ENCODE peak calls at places on chromosome X, in four cellular contexts. N is dorsolateral prefrontal cortex, U is progenitor cell of endocrine pancreas, Y is fibroblast of mammary gland. B is an unnamed sample.

GRCh38 chrX:133999013-133999705 is 13.8 kb upstream of the GPC3 start:
- DNase-seq in N (no peak), Y (peak), U (no peak), B (no peak)

GRCh38 chrX:154712781-154713391 is 38.0 kb downstream of the GAB3 start:
- DNase-seq in Y (peak), N (no peak), U (no peak), B (no peak)

GRCh38 chrX:119853449-119853848 is 686 bp upstream of the UPF3B start:
- DNase-seq in Y (no peak), U (no peak), N (no peak), B (no peak)

GRCh38 chrX:13638826-13639225 is 14.1 kb upstream of the TCEANC start:
- DNase-seq in Y (no peak), U (no peak), N (no peak), B (no peak)

GRCh38 chrX:24494544-24495113 is 29.5 kb downstream of the PDK3 start:
- DNase-seq in U (no peak), N (no peak), Y (peak), B (no peak)

GRCh38 chrX:43969504-43970501 is 3.4 kb downstream of the NDP start:
- DNase-seq in Y (peak), U (no peak), N (peak), B (no peak)

GRCh38 chrX:49892552-49892951 is 13.3 kb downstream of the USP27X start:
- DNase-seq in Y (no peak), N (no peak), U (no peak), B (no peak)

GRCh38 chrX:1167466-1167865 is 45.0 kb downstream of the CRLF2 start:
- DNase-seq in U (no peak), N (no peak), Y (no peak), B (no peak)

GRCh38 chrX:38028300-38028699 is 21.9 kb downstream of the SYTL5 start:
- DNase-seq in N (no peak), U (no peak), Y (no peak), B (no peak)

GRCh38 chrX:40201486-40201885 is 103.7 kb upstream of the BCOR start:
- DNase-seq in U (no peak), N (no peak), Y (no peak), B (no peak)

GRCh38 chrX:84737471-84737871 is 235.2 kb upstream of the HDX start:
- DNase-seq in Y (peak), N (no peak), U (no peak), B (no peak)

GRCh38 chrX:132730266-132730665 is 228.2 kb downstream of the HS6ST2 start:
- DNase-seq in U (no peak), N (no peak), Y (no peak), B (no peak)

GRCh38 chrX:138925330-138925729 is 213.8 kb upstream of the FGF13 start:
- DNase-seq in Y (peak), U (no peak), N (peak), B (no peak)

GRCh38 chrX:120144178-120144844 is 14.1 kb upstream of the RHOXF2 start:
- DNase-seq in Y (peak), U (no peak), N (no peak), B (no peak)

GRCh38 chrX:96837808-96838207 is 45.9 kb upstream of the RPA4 start:
- DNase-seq in U (no peak), Y (peak), N (no peak), B (no peak)

GRCh38 chrX:122187065-122187464 is 997.0 kb upstream of the GRIA3 start:
- DNase-seq in N (no peak), Y (no peak), U (no peak), B (no peak)

GRCh38 chrX:40098264-40099045 is 697 bp upstream of the BCOR start:
- DNase-seq in Y (no peak), N (no peak), U (peak), B (no peak)

GRCh38 chrX:9884031-9884779 is 83.0 kb upstream of the CLDN34 start:
- DNase-seq in N (no peak), Y (no peak), U (no peak), B (no peak)

GRCh38 chrX:139112432-139112831 is 400.9 kb upstream of the FGF13 start:
- DNase-seq in N (no peak), U (no peak), Y (peak), B (no peak)

GRCh38 chrX:40543661-40544328 is 37.0 kb upstream of the ATP6AP2 start:
- DNase-seq in U (no peak), N (no peak), Y (peak), B (no peak)

GRCh38 chrX:134938682-134939081 is 52.1 kb upstream of the SMIM10 start:
- DNase-seq in U (no peak), Y (no peak), N (no peak), B (no peak)

GRCh38 chrX:45758319-45758718 is 557.6 kb upstream of the DIPK2B start:
- DNase-seq in Y (peak), U (no peak), N (no peak), B (no peak)

GRCh38 chrX:41541381-41541780 is 94.2 kb downstream of the NYX start:
- DNase-seq in N (no peak), Y (no peak), U (no peak), B (no peak)

GRCh38 chrX:129723511-129723910 is 15.3 kb upstream of the XPNPEP2 start:
- DNase-seq in Y (no peak), U (no peak), N (no peak), B (no peak)

GRCh38 chrX:74602142-74602541 is 12.3 kb downstream of the RLIM start:
- DNase-seq in N (no peak), Y (no peak), U (no peak), B (no peak)

GRCh38 chrX:133493366-133493765 is 78.1 kb upstream of the GPC4 start:
- DNase-seq in Y (peak), N (no peak), U (no peak), B (no peak)

GRCh38 chrX:281166-281999 is at the start of gene PLCXD1:
- DNase-seq in U (peak), N (no peak), Y (no peak), B (peak)

GRCh38 chrX:54413753-54414152 is 26.5 kb upstream of the TSR2 start:
- DNase-seq in N (no peak), Y (peak), U (no peak), B (no peak)

GRCh38 chrX:53481816-53482485 is 47.8 kb upstream of the HSD17B10 start:
- DNase-seq in N (peak), U (peak), Y (peak), B (peak)

GRCh38 chrX:140524556-140524955 is 19.7 kb upstream of the SOX3 start:
- DNase-seq in Y (no peak), U (no peak), N (no peak), B (no peak)

GRCh38 chrX:63283331-63283730 is 67.8 kb downstream of the SPIN4 start:
- DNase-seq in U (no peak), N (no peak), Y (no peak), B (no peak)

GRCh38 chrX:148204195-148204594 is 223.1 kb downstream of the FMR1NB start:
- DNase-seq in U (no peak), N (no peak), Y (no peak), B (no peak)

DNA sequence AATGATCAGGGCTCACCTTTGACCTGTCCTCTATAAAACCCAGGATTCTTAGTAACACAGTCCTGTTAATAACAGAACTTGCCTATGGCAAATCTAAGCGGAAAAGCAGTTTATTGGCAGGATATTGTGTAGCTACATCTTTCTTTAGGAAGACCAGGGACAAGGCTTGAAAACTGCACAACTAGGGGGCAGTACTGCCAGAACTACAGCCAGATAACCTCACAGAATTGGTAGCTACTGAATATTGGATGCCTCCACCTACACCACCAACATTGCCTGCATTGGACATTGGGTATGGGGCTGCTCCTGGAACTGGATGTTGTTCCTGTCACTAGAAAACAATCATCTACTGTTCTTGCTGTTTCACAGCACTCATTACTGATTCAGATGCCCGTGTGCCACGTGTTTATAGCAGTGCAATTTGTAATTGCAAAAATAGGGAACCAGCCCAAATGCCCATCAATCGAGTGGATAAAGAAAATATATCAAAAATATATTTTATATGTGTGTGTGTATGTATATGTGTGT is 47.4 kb downstream of the REPS2 start:
- DNase-seq in U (no peak), N (peak), Y (no peak), B (no peak)
- TF ChIP-seq CTCF in U (peak), N (peak), Y (peak), B (peak)

GRCh38 chrX:150361070-150361776 is 1.9 kb upstream of the MAMLD1 start:
- DNase-seq in U (no peak), Y (no peak), N (no peak), B (no peak)
- TF ChIP-seq CTCF in U (no peak), Y (no peak), N (no peak), B (no peak)

DNA sequence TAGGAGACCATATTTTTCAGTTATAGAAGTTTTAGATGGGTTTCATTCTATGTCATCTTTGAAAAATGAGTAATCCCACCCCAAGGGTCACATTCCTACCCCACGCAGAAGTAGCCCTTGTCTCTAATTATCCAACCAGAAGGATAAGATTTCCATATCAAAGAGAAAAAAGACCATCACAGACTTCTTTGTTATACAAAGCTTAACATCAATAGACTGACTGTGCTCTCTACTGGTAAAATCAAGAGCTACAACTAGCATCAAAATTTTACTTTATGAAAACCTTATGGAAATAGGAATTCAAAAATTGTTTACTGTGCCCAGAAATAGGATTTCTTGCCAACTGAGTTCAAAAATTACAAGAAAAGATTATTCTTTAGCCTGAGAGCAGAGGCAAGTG is 24.9 kb downstream of the TNMD start:
- DNase-seq in N (no peak), Y (no peak), U (no peak), B (no peak)
- TF ChIP-seq CTCF in N (no peak), Y (peak), U (no peak), B (no peak)

DNA sequence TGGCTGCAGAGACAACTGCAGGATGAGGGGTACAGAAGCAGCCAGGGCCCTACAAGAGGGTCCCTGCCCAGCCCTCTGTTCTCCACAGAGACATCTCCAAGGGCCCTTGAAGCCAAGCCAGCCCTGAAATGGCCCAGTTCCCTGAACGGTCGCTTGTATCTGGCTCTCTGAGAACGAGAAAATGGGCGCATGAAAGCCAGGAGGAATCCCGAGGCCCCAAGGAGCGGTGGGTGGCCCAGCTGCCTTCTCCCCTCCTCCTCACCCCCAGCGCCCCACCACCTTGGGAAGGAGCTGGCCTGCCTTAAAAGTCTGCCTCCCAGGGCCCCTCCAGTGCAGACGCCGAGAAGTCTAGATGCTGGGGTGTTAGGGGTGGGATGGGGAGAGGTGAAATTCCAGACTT is 5.7 kb downstream of the ZNF185 start:
- DNase-seq in Y (no peak), U (no peak), N (no peak), B (no peak)
- TF ChIP-seq CTCF in Y (no peak), U (no peak), N (no peak), B (no peak)

DNA sequence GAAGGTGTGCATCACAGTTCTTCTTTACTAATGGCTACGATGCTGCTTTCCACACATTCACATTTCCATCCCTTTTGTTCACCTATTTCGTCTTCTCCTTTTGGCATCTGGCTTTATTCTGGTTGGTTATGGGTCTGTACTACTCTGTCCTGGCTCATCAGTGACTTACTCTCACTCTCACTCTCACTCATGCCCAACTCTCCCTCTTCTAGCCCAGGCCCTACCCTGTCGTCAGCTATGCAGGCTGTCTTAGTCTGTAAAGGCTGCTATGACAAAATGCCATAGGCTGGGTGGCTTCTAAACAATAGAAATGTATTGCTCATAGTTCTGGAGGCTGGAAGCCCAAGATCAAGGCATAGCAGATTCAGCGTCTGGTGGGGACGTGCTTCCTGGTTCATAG is 105.6 kb upstream of the PUDP start:
- DNase-seq in U (no peak), N (no peak), Y (no peak), B (no peak)
- TF ChIP-seq CTCF in U (no peak), N (no peak), Y (no peak), B (no peak)

GRCh38 chrX:15142084-15142715 is 127.7 kb downstream of the ASB9 start:
- DNase-seq in U (no peak), N (no peak), Y (no peak), B (no peak)

GRCh38 chrX:15143825-15144121 is 126.1 kb downstream of the ASB9 start:
- DNase-seq in Y (no peak), U (no peak), N (no peak), B (no peak)

GRCh38 chrX:15146515-15146914 is 123.4 kb downstream of the ASB9 start:
- DNase-seq in N (no peak), U (no peak), Y (peak), B (no peak)

DNA sequence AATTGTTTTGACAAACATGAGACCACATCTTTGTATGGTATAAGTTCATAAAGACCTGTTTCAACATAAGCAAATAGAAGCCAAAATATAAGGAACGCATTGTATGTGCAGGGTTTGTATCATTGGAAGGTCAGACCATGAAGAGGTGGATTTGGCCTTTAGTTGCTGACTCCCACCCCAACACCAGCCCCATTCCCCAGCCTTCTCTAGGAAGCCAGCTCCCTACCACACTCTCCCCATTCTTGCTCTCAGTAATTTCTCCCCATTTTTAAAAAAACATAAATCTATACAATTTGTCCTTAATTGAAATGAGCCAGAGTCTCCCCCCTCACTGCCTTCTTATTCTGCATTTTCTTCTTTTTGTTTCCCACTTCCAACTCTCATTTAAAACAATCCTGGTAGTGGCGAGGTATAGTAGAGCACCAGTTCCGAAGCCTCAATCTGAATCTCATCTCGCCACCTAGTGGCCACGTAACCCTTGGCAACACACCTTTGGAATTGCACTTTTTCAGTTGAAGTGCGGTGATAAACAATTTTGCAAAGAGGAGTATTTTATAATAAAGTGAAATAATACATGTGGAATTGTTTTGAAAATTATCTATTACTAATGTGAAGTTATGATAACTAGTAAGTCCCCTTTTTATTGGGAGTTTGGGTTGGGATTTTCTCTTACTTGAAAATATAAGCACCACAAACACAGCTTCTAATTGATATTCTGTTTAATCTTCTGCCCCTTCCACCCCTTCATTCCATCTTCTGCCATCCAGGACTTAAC is 126.6 kb downstream of the ASB9 start:
- DNase-seq in Y (peak), N (peak), U (no peak), B (no peak)
- TF ChIP-seq CTCF in Y (peak), N (peak), U (peak), B (peak)

GRCh38 chrX:71616672-71617529 is 1.4 kb downstream of the CXCR3 start:
- DNase-seq in Y (no peak), U (no peak), N (no peak), B (no peak)
- TF ChIP-seq CTCF in Y (no peak), U (no peak), N (no peak), B (no peak)

GRCh38 chrX:109830704-109831206 is 97.7 kb upstream of the ACSL4 start:
- DNase-seq in N (no peak), U (no peak), Y (peak), B (no peak)
- TF ChIP-seq CTCF in N (no peak), U (no peak), Y (no peak), B (no peak)

DNA sequence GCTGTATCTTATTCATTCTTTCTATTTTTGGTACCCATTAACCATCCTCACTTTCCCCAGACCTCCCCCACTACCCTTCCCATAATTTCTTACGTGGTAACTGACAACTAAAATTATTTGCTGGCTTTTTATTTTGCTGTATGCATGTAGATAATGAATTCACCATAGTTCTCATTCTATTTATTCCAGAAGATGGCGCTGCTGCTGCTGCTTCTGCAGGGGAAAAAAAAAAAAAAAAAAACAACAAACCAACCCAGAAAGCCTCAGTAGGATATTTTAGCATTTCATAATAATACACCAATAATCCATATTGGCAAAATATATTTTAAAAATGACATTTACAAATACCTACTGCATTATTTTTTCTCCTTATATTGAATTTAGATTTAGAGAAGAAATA is 416.6 kb upstream of the MAGEB18 start:
- DNase-seq in N (no peak), Y (peak), U (no peak), B (no peak)
- TF ChIP-seq CTCF in N (peak), Y (peak), U (peak), B (peak)

GRCh38 chrX:8672176-8672575 is 59.8 kb downstream of the ANOS1 start:
- DNase-seq in Y (no peak), N (no peak), U (no peak), B (no peak)
- TF ChIP-seq CTCF in Y (no peak), N (no peak), U (peak), B (no peak)

B was measured in D721Med.